ENCODE peak calls at places on chromosomes 7 and 10, in four cellular contexts. One of them, this sample, is unnamed.

GRCh38 chr7:139716156-139716942 is 61.4 kb downstream of the HIPK2 start:
- DNase-seq in Caki2: no peak
- DNase-seq in activated T-cell treated with anti-CD3 and anti-CD28 coated beads for 1 hour: no peak
- DNase-seq in T-cell: no peak
- DNase-seq in this sample: no peak

GRCh38 chr10:48814933-48815332 is 124.7 kb downstream of the LRRC18 start:
- DNase-seq in T-cell: no peak
- DNase-seq in activated T-cell treated with anti-CD3 and anti-CD28 coated beads for 1 hour: no peak
- DNase-seq in Caki2: no peak
- DNase-seq in this sample: no peak

GRCh38 chr7:5349005-5349380 is 66.2 kb downstream of the SLC29A4 start:
- DNase-seq in T-cell: no peak
- DNase-seq in activated T-cell treated with anti-CD3 and anti-CD28 coated beads for 1 hour: no peak
- DNase-seq in Caki2: no peak
- DNase-seq in this sample: no peak

GRCh38 chr10:66162560-66163143 is 763.2 kb upstream of the LRRTM3 start:
- DNase-seq in Caki2: no peak
- DNase-seq in activated T-cell treated with anti-CD3 and anti-CD28 coated beads for 1 hour: no peak
- DNase-seq in T-cell: no peak
- DNase-seq in this sample: no peak

GRCh38 chr7:98398567-98399372 is 2.1 kb downstream of the BAIAP2L1 start:
- DNase-seq in activated T-cell treated with anti-CD3 and anti-CD28 coated beads for 1 hour: no peak
- DNase-seq in T-cell: no peak
- DNase-seq in Caki2: peak
- DNase-seq in this sample: no peak

GRCh38 chr7:79723833-79724608 is 270.6 kb upstream of the MAGI2 start:
- DNase-seq in T-cell: no peak
- DNase-seq in activated T-cell treated with anti-CD3 and anti-CD28 coated beads for 1 hour: no peak
- DNase-seq in Caki2: no peak
- DNase-seq in this sample: no peak

GRCh38 chr10:26860026-26860541 is 674 bp downstream of the ABI1 start:
- DNase-seq in Caki2: peak
- DNase-seq in T-cell: peak
- DNase-seq in activated T-cell treated with anti-CD3 and anti-CD28 coated beads for 1 hour: peak
- DNase-seq in this sample: no peak

GRCh38 chr10:114100848-114101741 is 57.4 kb downstream of the ADRB1 start:
- DNase-seq in Caki2: no peak
- DNase-seq in T-cell: no peak
- DNase-seq in activated T-cell treated with anti-CD3 and anti-CD28 coated beads for 1 hour: no peak
- DNase-seq in this sample: no peak

GRCh38 chr7:539731-540411 is 20.2 kb upstream of the PDGFA start:
- DNase-seq in Caki2: peak
- DNase-seq in T-cell: no peak
- DNase-seq in activated T-cell treated with anti-CD3 and anti-CD28 coated beads for 1 hour: no peak
- DNase-seq in this sample: no peak

GRCh38 chr10:110429301-110429700 is 68.4 kb upstream of the DUSP5 start:
- DNase-seq in T-cell: no peak
- DNase-seq in activated T-cell treated with anti-CD3 and anti-CD28 coated beads for 1 hour: no peak
- DNase-seq in Caki2: no peak
- DNase-seq in this sample: no peak

GRCh38 chr7:133957860-133958259 is 169.3 kb upstream of the LRGUK start:
- DNase-seq in activated T-cell treated with anti-CD3 and anti-CD28 coated beads for 1 hour: no peak
- DNase-seq in Caki2: no peak
- DNase-seq in T-cell: no peak
- DNase-seq in this sample: no peak

GRCh38 chr10:95445223-95445836 is 115.8 kb downstream of the SORBS1 start:
- DNase-seq in T-cell: no peak
- DNase-seq in Caki2: peak
- DNase-seq in activated T-cell treated with anti-CD3 and anti-CD28 coated beads for 1 hour: no peak
- DNase-seq in this sample: no peak

GRCh38 chr10:79976999-79977398 is 28.1 kb upstream of the SFTPD start:
- DNase-seq in T-cell: no peak
- DNase-seq in Caki2: no peak
- DNase-seq in activated T-cell treated with anti-CD3 and anti-CD28 coated beads for 1 hour: no peak
- DNase-seq in this sample: no peak

GRCh38 chr7:152086513-152086912 is 61.0 kb downstream of the GALNT11 start:
- DNase-seq in T-cell: no peak
- DNase-seq in activated T-cell treated with anti-CD3 and anti-CD28 coated beads for 1 hour: no peak
- DNase-seq in Caki2: no peak
- DNase-seq in this sample: no peak

GRCh38 chr7:54955296-54955695 is 63.5 kb upstream of the EGFR start:
- DNase-seq in Caki2: no peak
- DNase-seq in T-cell: no peak
- DNase-seq in activated T-cell treated with anti-CD3 and anti-CD28 coated beads for 1 hour: no peak
- DNase-seq in this sample: no peak

GRCh38 chr7:55140221-55140980 is 121.6 kb downstream of the EGFR start:
- DNase-seq in T-cell: no peak
- DNase-seq in Caki2: no peak
- DNase-seq in activated T-cell treated with anti-CD3 and anti-CD28 coated beads for 1 hour: no peak
- DNase-seq in this sample: peak

GRCh38 chr7:137591444-137591843 is 247.9 kb upstream of the PTN start:
- DNase-seq in activated T-cell treated with anti-CD3 and anti-CD28 coated beads for 1 hour: no peak
- DNase-seq in Caki2: no peak
- DNase-seq in T-cell: no peak
- DNase-seq in this sample: no peak

GRCh38 chr7:121442845-121443244 is 46.7 kb upstream of the FAM3C start:
- DNase-seq in T-cell: no peak
- DNase-seq in Caki2: peak
- DNase-seq in activated T-cell treated with anti-CD3 and anti-CD28 coated beads for 1 hour: no peak
- DNase-seq in this sample: no peak

GRCh38 chr10:52639652-52640051 is 132.9 kb downstream of the MBL2 start:
- DNase-seq in Caki2: no peak
- DNase-seq in activated T-cell treated with anti-CD3 and anti-CD28 coated beads for 1 hour: no peak
- DNase-seq in T-cell: no peak
- DNase-seq in this sample: no peak

GRCh38 chr10:58508316-58508715 is 4.4 kb upstream of the BICC1 start:
- DNase-seq in activated T-cell treated with anti-CD3 and anti-CD28 coated beads for 1 hour: no peak
- DNase-seq in T-cell: no peak
- DNase-seq in Caki2: peak
- DNase-seq in this sample: no peak

GRCh38 chr7:131242123-131242650 is 85.5 kb upstream of the MKLN1 start:
- DNase-seq in Caki2: no peak
- DNase-seq in T-cell: no peak
- DNase-seq in activated T-cell treated with anti-CD3 and anti-CD28 coated beads for 1 hour: no peak
- DNase-seq in this sample: no peak

GRCh38 chr7:86645174-86645566 is 1.5 kb downstream of the GRM3 start:
- DNase-seq in T-cell: no peak
- DNase-seq in activated T-cell treated with anti-CD3 and anti-CD28 coated beads for 1 hour: no peak
- DNase-seq in Caki2: no peak
- DNase-seq in this sample: no peak

GRCh38 chr10:115624448-115624847 is 531.3 kb downstream of the ATRNL1 start:
- DNase-seq in Caki2: no peak
- DNase-seq in activated T-cell treated with anti-CD3 and anti-CD28 coated beads for 1 hour: no peak
- DNase-seq in T-cell: no peak
- DNase-seq in this sample: no peak

GRCh38 chr7:1936006-1936310 is 265.9 kb downstream of the ELFN1 start:
- DNase-seq in activated T-cell treated with anti-CD3 and anti-CD28 coated beads for 1 hour: no peak
- DNase-seq in Caki2: no peak
- DNase-seq in T-cell: no peak
- DNase-seq in this sample: no peak

GRCh38 chr7:138565451-138566114 is 105.5 kb downstream of the TRIM24 start:
- DNase-seq in Caki2: peak
- DNase-seq in activated T-cell treated with anti-CD3 and anti-CD28 coated beads for 1 hour: no peak
- DNase-seq in T-cell: no peak
- DNase-seq in this sample: peak

GRCh38 chr7:92881091-92881485 is 44.7 kb upstream of the CDK6 start:
- DNase-seq in Caki2: no peak
- DNase-seq in activated T-cell treated with anti-CD3 and anti-CD28 coated beads for 1 hour: no peak
- DNase-seq in T-cell: no peak
- DNase-seq in this sample: no peak

GRCh38 chr10:27998178-27998953 is 513 bp downstream of the ODAD2 start:
- DNase-seq in T-cell: no peak
- DNase-seq in Caki2: peak
- DNase-seq in activated T-cell treated with anti-CD3 and anti-CD28 coated beads for 1 hour: no peak
- DNase-seq in this sample: no peak

GRCh38 chr10:43256531-43257209 is 10.2 kb downstream of the RASGEF1A start:
- DNase-seq in activated T-cell treated with anti-CD3 and anti-CD28 coated beads for 1 hour: no peak
- DNase-seq in Caki2: no peak
- DNase-seq in T-cell: no peak
- DNase-seq in this sample: no peak

GRCh38 chr10:78543749-78544446 is 510.2 kb downstream of the RPS24 start:
- DNase-seq in activated T-cell treated with anti-CD3 and anti-CD28 coated beads for 1 hour: no peak
- DNase-seq in Caki2: no peak
- DNase-seq in T-cell: no peak
- DNase-seq in this sample: no peak

GRCh38 chr7:34075976-34076375 is 170.6 kb downstream of the BMPER start:
- DNase-seq in Caki2: no peak
- DNase-seq in T-cell: no peak
- DNase-seq in activated T-cell treated with anti-CD3 and anti-CD28 coated beads for 1 hour: no peak
- DNase-seq in this sample: no peak

GRCh38 chr7:122858310-122858709 is 27.9 kb downstream of the CADPS2 start:
- DNase-seq in Caki2: no peak
- DNase-seq in T-cell: no peak
- DNase-seq in activated T-cell treated with anti-CD3 and anti-CD28 coated beads for 1 hour: no peak
- DNase-seq in this sample: no peak

GRCh38 chr7:141704741-141705140 is 2.8 kb upstream of the DENND11 start:
- DNase-seq in activated T-cell treated with anti-CD3 and anti-CD28 coated beads for 1 hour: no peak
- DNase-seq in T-cell: no peak
- DNase-seq in Caki2: no peak
- DNase-seq in this sample: no peak

This sample was measured in AML-193.